ENCODE peak calls at places on chromosomes 11 and 22, in eight cellular contexts. M is HCT116, V is posterior vena cava, I is fibroblast of mammary gland, C is astrocyte of the spinal cord, R is GM04504, E is DMS153, L is lower leg skin. U is an unnamed sample.
A peak's percentile ranks its signal among the peaks of the same experiment; 100 is the strongest.

GRCh38 chr11:17148536-17148935 is 59.2 kb downstream of the PIK3C2A start:
- DNase-seq in I (peak; percentile 5), L (no peak), M (no peak), R (no peak), C (peak; percentile 24), V (no peak), E (no peak), U (no peak)

GRCh38 chr22:49247194-49247924 is 580.3 kb downstream of the BRD1 start:
- DNase-seq in V (no peak), L (no peak), E (no peak), R (no peak), M (no peak), I (no peak), C (no peak), U (no peak)

GRCh38 chr11:37788141-37788877 is 1190.3 kb upstream of the RAG2 start:
- DNase-seq in I (peak; percentile 56), M (no peak), E (no peak), L (no peak), C (peak; percentile 89), V (no peak), R (no peak), U (no peak)

GRCh38 chr11:123362941-123363340 is 67.1 kb upstream of the GRAMD1B start:
- DNase-seq in M (no peak), R (no peak), I (no peak), E (no peak), V (no peak), C (no peak), L (no peak), U (no peak)

GRCh38 chr11:96012086-96012824 is 88.3 kb upstream of the MTMR2 start:
- DNase-seq in R (peak; percentile 71), C (peak; percentile 87), L (peak; percentile 32), E (peak; percentile 95), V (no peak), M (peak; percentile 41), I (peak; percentile 87), U (no peak)

GRCh38 chr11:108235633-108236032 is 12.8 kb downstream of the ATM start:
- DNase-seq in M (no peak), R (no peak), L (no peak), V (no peak), I (no peak), C (no peak), E (no peak), U (no peak)

GRCh38 chr22:37012262-37012904 is 6.9 kb downstream of the TST start:
- DNase-seq in V (no peak), E (no peak), M (no peak), R (no peak), L (no peak), C (no peak), I (no peak), U (peak; percentile 9)

GRCh38 chr11:64713031-64713780 is 9.8 kb downstream of the NRXN2 start:
- DNase-seq in M (no peak), I (peak; percentile 21), L (no peak), C (peak; percentile 14), V (no peak), E (peak; percentile 22), R (no peak), U (peak; percentile 63)

GRCh38 chr11:95363189-95363588 is 132.2 kb upstream of the SESN3 start:
- DNase-seq in L (no peak), M (no peak), E (no peak), C (no peak), R (no peak), V (no peak), I (no peak), U (no peak)

GRCh38 chr11:20599424-20600346 is at the start of gene SLC6A5:
- DNase-seq in L (no peak), E (no peak), I (peak; percentile 36), V (no peak), M (no peak), C (peak; percentile 33), R (peak; percentile 4), U (no peak)

GRCh38 chr11:67382481-67383136 is 9.2 kb upstream of the RAD9A start:
- DNase-seq in L (peak; percentile 80), R (peak; percentile 54), C (peak; percentile 71), I (peak; percentile 78), M (peak; percentile 69), V (peak; percentile 95), E (peak; percentile 6), U (peak; percentile 88)

GRCh38 chr22:48239461-48240164 is 1477.2 kb downstream of the TBC1D22A start:
- DNase-seq in E (no peak), M (no peak), L (no peak), R (no peak), I (no peak), V (no peak), C (no peak), U (no peak)

GRCh38 chr11:63020671-63021255 is 5.1 kb upstream of the SLC22A8 start:
- DNase-seq in V (no peak), C (no peak), R (no peak), E (no peak), I (no peak), M (peak; percentile 56), L (no peak), U (peak; percentile 39)

GRCh38 chr11:1738380-1738779 is 12.0 kb downstream of the IFITM10 start:
- DNase-seq in L (no peak), R (no peak), I (no peak), E (no peak), M (no peak), V (peak; percentile 38), C (no peak), U (no peak)

U was measured in glutamatergic neuron.